ENCODE peak calls at places on chromosomes 11 and 22, in seven cellular contexts. D is adrenal gland, M is sigmoid colon, S is neural progenitor cell, K is body of pancreas, J is BE2C, T is left ventricle myocardium inferior. R is an unnamed sample.

GRCh38 chr11:2999464-2999998 is 7.4 kb upstream of the NAP1L4 start:
- DNase-seq in D (no peak), M (peak; percentile 42), S (no peak), K (no peak), J (no peak), T (no peak), R (no peak)

GRCh38 chr11:100208207-100208606 is 478.9 kb upstream of the ARHGAP42 start:
- DNase-seq in D (no peak), M (no peak), S (no peak), K (no peak), J (no peak), T (no peak), R (no peak)

GRCh38 chr22:43110927-43111623 is 525 bp downstream of the BIK start:
- DNase-seq in D (peak; percentile 41), M (no peak), S (peak; percentile 58), K (peak; percentile 77), J (no peak), T (no peak), R (no peak)

GRCh38 chr11:47148903-47149535 is 27.7 kb downstream of the ARFGAP2 start:
- DNase-seq in D (no peak), M (peak; percentile 81), S (no peak), K (peak; percentile 93), J (peak; percentile 19), T (peak; percentile 26), R (no peak)

GRCh38 chr22:32217465-32217864 is 12.6 kb upstream of the RFPL2 start:
- DNase-seq in D (no peak), M (no peak), S (no peak), K (no peak), J (no peak), T (no peak), R (no peak)

GRCh38 chr22:39349506-39349966 is 255 bp upstream of the SYNGR1 start:
- DNase-seq in D (peak; percentile 32), M (no peak), S (peak; percentile 88), K (peak; percentile 59), J (peak; percentile 65), T (peak; percentile 44), R (no peak)

GRCh38 chr11:72410956-72411355 is 23.4 kb downstream of the CLPB start:
- DNase-seq in D (no peak), M (peak; percentile 8), S (no peak), K (no peak), J (no peak), T (no peak), R (no peak)

GRCh38 chr11:11605181-11605580 is 16.6 kb downstream of the GALNT18 start:
- DNase-seq in D (no peak), M (no peak), S (no peak), K (no peak), J (no peak), T (no peak), R (no peak)

GRCh38 chr11:44094260-44094868 is 1.1 kb upstream of the EXT2 start:
- DNase-seq in D (peak; percentile 86), M (peak; percentile 91), S (peak; percentile 92), K (peak; percentile 83), J (peak; percentile 85), T (peak; percentile 46), R (peak; percentile 85)

GRCh38 chr11:6520265-6520664 is 23.2 kb downstream of the DNHD1 start:
- DNase-seq in D (no peak), M (no peak), S (no peak), K (no peak), J (no peak), T (no peak), R (no peak)

GRCh38 chr22:28917747-28918543 is 34.6 kb downstream of the ZNRF3 start:
- DNase-seq in D (no peak), M (peak; percentile 67), S (peak; percentile 79), K (peak; percentile 74), J (peak; percentile 23), T (peak; percentile 28), R (no peak)

GRCh38 chr11:75782540-75783263 is 14.1 kb downstream of the DGAT2 start:
- DNase-seq in D (no peak), M (no peak), S (no peak), K (no peak), J (no peak), T (no peak), R (no peak)

GRCh38 chr11:10938650-10939387 is 81.0 kb upstream of the ZBED5 start:
- DNase-seq in D (no peak), M (no peak), S (no peak), K (peak; percentile 23), J (no peak), T (no peak), R (no peak)

GRCh38 chr22:47299879-47300697 is 537.6 kb downstream of the TBC1D22A start:
- DNase-seq in D (no peak), M (no peak), S (no peak), K (no peak), J (no peak), T (no peak), R (no peak)

GRCh38 chr11:824942-825341 is 2.8 kb upstream of the CRACR2B start:
- DNase-seq in D (no peak), M (no peak), S (no peak), K (peak; percentile 91), J (no peak), T (no peak), R (no peak)

GRCh38 chr11:112931686-112932085 is 29.5 kb upstream of the NCAM1 start:
- DNase-seq in D (no peak), M (no peak), S (no peak), K (no peak), J (no peak), T (no peak), R (no peak)

GRCh38 chr11:34105957-34106504 is 602 bp downstream of the NAT10 start:
- DNase-seq in D (no peak), M (no peak), S (no peak), K (no peak), J (no peak), T (no peak), R (no peak)

GRCh38 chr11:74673956-74674355 is 57.3 kb downstream of the CHRDL2 start:
- DNase-seq in D (no peak), M (no peak), S (no peak), K (no peak), J (no peak), T (no peak), R (no peak)

GRCh38 chr22:48594016-48594756 is 1233.5 kb downstream of the BRD1 start:
- DNase-seq in D (no peak), M (no peak), S (no peak), K (no peak), J (no peak), T (no peak), R (no peak)
- H3K9me3 ChIP-seq in D (no peaks in the 10 kb centered on the region), M (no peaks in the 10 kb centered on the region), S (no peaks in the 10 kb centered on the region), K (no peaks in the 10 kb centered on the region), J (peaks cover 4% of the 10 kb centered on the region), T (peaks cover 12% of the 10 kb centered on the region), R (peaks cover 49% of the 10 kb centered on the region)

DNA sequence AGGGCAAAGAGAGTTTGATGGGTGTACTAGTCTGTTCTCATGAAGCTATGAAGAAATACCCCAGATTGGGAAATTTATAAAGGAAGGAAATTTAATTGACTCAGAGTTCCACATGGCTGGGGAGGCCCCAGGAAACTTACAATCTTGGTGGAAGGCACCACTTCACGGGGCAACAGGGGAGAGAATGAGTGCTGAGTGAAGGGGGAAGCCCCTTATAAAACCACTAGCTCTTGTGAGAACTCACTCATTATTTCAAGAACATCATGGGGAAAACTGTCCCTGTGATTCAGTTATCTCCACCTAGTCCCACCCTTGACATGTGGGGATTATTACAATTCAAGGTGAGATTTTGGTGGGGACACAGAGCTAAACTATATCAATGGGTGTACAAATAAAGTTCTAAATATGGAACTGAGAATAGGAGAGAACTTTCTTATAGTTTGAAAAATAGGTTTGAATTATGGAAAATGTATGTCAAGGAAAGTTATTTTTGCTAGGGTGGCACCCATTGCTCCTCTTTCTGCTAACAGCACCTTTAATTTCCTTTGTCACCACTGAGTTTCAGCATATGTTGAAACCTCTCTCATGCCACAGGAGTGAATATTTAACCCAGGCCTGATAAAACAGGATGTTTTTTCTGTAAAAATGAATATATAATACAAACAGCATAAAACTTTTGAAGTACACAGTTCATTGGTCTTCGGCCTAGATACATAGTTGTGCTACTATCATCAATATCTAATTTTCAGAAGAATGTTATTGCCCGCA is 385.7 kb upstream of the ANO5 start:
- DNase-seq in D (no peak), M (no peak), S (no peak), K (no peak), J (no peak), T (no peak), R (no peak)
- H3K9me3 ChIP-seq in D (no peaks in the 10 kb centered on the region), M (peaks cover 5% of the 10 kb centered on the region), S (no peaks in the 10 kb centered on the region), K (no peaks in the 10 kb centered on the region), J (no peaks in the 10 kb centered on the region), T (peaks cover 14% of the 10 kb centered on the region), R (no peaks in the 10 kb centered on the region)

DNA sequence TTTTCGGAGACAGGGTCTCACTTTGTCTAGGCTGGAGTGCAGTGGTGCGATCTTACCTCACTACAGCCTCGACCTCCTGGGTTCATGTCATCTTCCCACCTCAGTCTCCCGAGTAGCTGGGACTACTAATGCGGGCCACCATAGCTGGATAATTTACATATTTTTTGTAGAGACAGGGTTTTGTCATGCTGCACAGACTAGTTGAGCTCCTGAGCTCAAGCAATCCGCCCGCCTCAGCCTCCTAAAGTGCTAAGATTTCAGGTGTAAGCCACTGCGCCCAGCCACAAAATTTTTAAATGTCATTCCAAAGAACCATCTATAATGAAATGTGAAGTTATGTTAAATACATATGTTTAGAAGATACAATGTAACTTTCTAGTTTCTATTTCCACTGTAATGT is 4747.7 kb upstream of the OR11H1 start:
- DNase-seq in D (no peak), M (no peak), S (no peak), K (no peak), J (no peak), T (no peak), R (no peak)
- H3K9me3 ChIP-seq in D (no peaks in the 10 kb centered on the region), M (peaks cover 22% of the 10 kb centered on the region), S (peaks cover 42% of the 10 kb centered on the region), K (no peaks in the 10 kb centered on the region), J (peaks cover 3% of the 10 kb centered on the region), T (peaks cover 23% of the 10 kb centered on the region), R (peaks cover 16% of the 10 kb centered on the region)

GRCh38 chr11:64219354-64219684 is 6.7 kb downstream of the TRPT1 start:
- DNase-seq in D (no peak), M (no peak), S (no peak), K (no peak), J (no peak), T (no peak), R (no peak)
- H3K9me3 ChIP-seq in D (no peaks in the 10 kb centered on the region), M (no peaks in the 10 kb centered on the region), S (no peaks in the 10 kb centered on the region), K (no peaks in the 10 kb centered on the region), J (no peaks in the 10 kb centered on the region), T (no peaks in the 10 kb centered on the region), R (no peaks in the 10 kb centered on the region)

R was measured in iPS DF 6.9.